ENCODE peak calls at places on chromosomes 5 and 9, in five cellular contexts. Q is pancreas, N is AG10803, J is left ventricle myocardium inferior, I is fibroblast of pulmonary artery. C is an unnamed sample.
A peak's percentile ranks its signal among the peaks of the same experiment; 100 is the strongest.

GRCh38 chr5:132388244-132389050 is 18.9 kb downstream of the SLC22A5 start:
- DNase-seq in Q (no peak), N (peak; percentile 77), J (no peak), I (peak; percentile 43), C (no peak)

GRCh38 chr9:25891534-25891933 is 213.3 kb upstream of the TUSC1 start:
- DNase-seq in Q (no peak), N (peak; percentile 34), J (no peak), I (no peak), C (no peak)

GRCh38 chr5:180553530-180553929 is 37.8 kb downstream of the SCGB3A1 start:
- DNase-seq in Q (no peak), N (no peak), J (no peak), I (no peak), C (no peak)

GRCh38 chr5:25334288-25334790 is 689.6 kb upstream of the CDH10 start:
- DNase-seq in Q (no peak), N (no peak), J (no peak), I (no peak), C (no peak)

GRCh38 chr5:174636081-174636480 is 88.3 kb upstream of the MSX2 start:
- DNase-seq in Q (no peak), N (no peak), J (no peak), I (no peak), C (no peak)

GRCh38 chr9:131702911-131703310 is 37.0 kb downstream of the RAPGEF1 start:
- DNase-seq in Q (no peak), N (no peak), J (no peak), I (no peak), C (peak; percentile 58)

GRCh38 chr5:151082976-151083651 is 2.3 kb upstream of the TNIP1 start:
- DNase-seq in Q (no peak), N (no peak), J (no peak), I (no peak), C (peak; percentile 97)

GRCh38 chr5:179836225-179837019 is 15.7 kb downstream of the SQSTM1 start:
- DNase-seq in Q (no peak), N (no peak), J (no peak), I (no peak), C (no peak)

GRCh38 chr5:135944967-135945560 is 9.7 kb downstream of the LECT2 start:
- DNase-seq in Q (no peak), N (peak; percentile 89), J (no peak), I (peak; percentile 93), C (peak; percentile 86)

GRCh38 chr5:43065384-43066230 is 25.5 kb upstream of the ANXA2R start:
- DNase-seq in Q (peak; percentile 56), N (peak; percentile 82), J (peak; percentile 61), I (peak; percentile 80), C (peak; percentile 74)

GRCh38 chr5:59097116-59097515 is 514.2 kb downstream of the RAB3C start:
- DNase-seq in Q (no peak), N (peak; percentile 38), J (no peak), I (peak; percentile 51), C (no peak)

GRCh38 chr5:133122711-133123110 is 70.9 kb downstream of the HSPA4 start:
- DNase-seq in Q (no peak), N (no peak), J (no peak), I (no peak), C (no peak)

GRCh38 chr9:127179633-127180401 is 57.4 kb upstream of the ANGPTL2 start:
- DNase-seq in Q (no peak), N (no peak), J (no peak), I (no peak), C (no peak)

GRCh38 chr5:89228355-89228754 is 345.4 kb upstream of the MEF2C start:
- DNase-seq in Q (no peak), N (no peak), J (no peak), I (no peak), C (no peak)

GRCh38 chr5:1667648-1668140 is 131.9 kb downstream of the MRPL36 start:
- DNase-seq in Q (no peak), N (no peak), J (no peak), I (no peak), C (no peak)

GRCh38 chr5:108345541-108346171 is 36.2 kb downstream of the FBXL17 start:
- DNase-seq in Q (no peak), N (peak; percentile 61), J (no peak), I (peak; percentile 76), C (peak; percentile 63)

GRCh38 chr5:10892135-10892910 is 131.3 kb upstream of the DAP start:
- DNase-seq in Q (no peak), N (peak; percentile 33), J (no peak), I (no peak), C (peak; percentile 4)

GRCh38 chr5:125455041-125455440 is 708.6 kb upstream of the ZNF608 start:
- DNase-seq in Q (no peak), N (no peak), J (no peak), I (peak; percentile 38), C (no peak)

GRCh38 chr5:158287643-158288228 is 428.8 kb upstream of the CLINT1 start:
- DNase-seq in Q (no peak), N (peak; percentile 52), J (no peak), I (peak; percentile 38), C (peak; percentile 80)

GRCh38 chr9:77961541-77961940 is 70.1 kb downstream of the GNAQ start:
- DNase-seq in Q (no peak), N (peak; percentile 58), J (no peak), I (peak; percentile 51), C (no peak)

GRCh38 chr5:144144956-144145751 is 25.3 kb downstream of the YIPF5 start:
- DNase-seq in Q (no peak), N (no peak), J (no peak), I (peak; percentile 67), C (peak; percentile 89)

GRCh38 chr9:93594041-93594756 is 17.8 kb downstream of the PHF2 start:
- DNase-seq in Q (no peak), N (no peak), J (no peak), I (no peak), C (peak; percentile 36)

GRCh38 chr5:76351577-76351976 is 51.5 kb upstream of the IQGAP2 start:
- DNase-seq in Q (no peak), N (no peak), J (no peak), I (no peak), C (no peak)

GRCh38 chr9:124776613-124776951 is 351 bp upstream of the OLFML2A start:
- DNase-seq in Q (no peak), N (no peak), J (no peak), I (no peak), C (no peak)

GRCh38 chr5:148740966-148741742 is 85.3 kb upstream of the ADRB2 start:
- DNase-seq in Q (no peak), N (peak; percentile 80), J (no peak), I (peak; percentile 85), C (peak; percentile 77)

GRCh38 chr5:143259254-143259605 is 144.3 kb downstream of the NR3C1 start:
- DNase-seq in Q (no peak), N (no peak), J (no peak), I (no peak), C (no peak)

GRCh38 chr5:74630387-74631087 is 10.0 kb downstream of the ENC1 start:
- DNase-seq in Q (no peak), N (peak; percentile 75), J (no peak), I (peak; percentile 91), C (peak; percentile 97)

GRCh38 chr5:144284931-144285330 is 114.3 kb downstream of the KCTD16 start:
- DNase-seq in Q (no peak), N (peak; percentile 18), J (no peak), I (peak; percentile 40), C (no peak)

DNA sequence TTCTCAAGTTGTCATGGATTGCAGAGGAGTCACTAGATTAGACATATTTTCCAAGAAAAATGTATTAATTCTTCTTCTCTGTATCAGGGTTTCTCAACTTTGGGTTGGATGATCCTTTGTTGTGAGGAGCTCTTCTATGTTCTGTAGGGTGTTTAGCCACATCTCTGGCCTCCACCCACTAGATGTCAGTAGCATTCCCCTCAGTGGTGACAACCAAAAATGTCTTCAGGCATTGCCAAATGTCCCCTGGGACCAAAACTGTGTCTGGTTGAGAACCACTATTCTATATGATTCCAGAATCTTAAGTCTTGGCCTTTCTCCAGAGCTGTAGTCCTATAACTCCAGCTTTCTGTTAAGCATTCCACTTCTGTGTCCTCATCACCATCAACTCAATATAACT is 220.9 kb downstream of the KIAA0825 start:
- DNase-seq in Q (no peak), N (no peak), J (no peak), I (no peak), C (no peak)
- TF ChIP-seq CTCF in Q (no peak), N (no peak), J (no peak), I (no peak), C (no peak)

GRCh38 chr9:107425110-107426025 is 64.2 kb downstream of the KLF4 start:
- DNase-seq in Q (peak; percentile 78), N (peak; percentile 67), J (peak; percentile 82), I (peak; percentile 76), C (peak; percentile 52)
- H3K4me3 ChIP-seq in Q (peak overlapping the region; percentile 18), N (peak overlapping the region; percentile 29), J (peak overlapping the region; percentile 52), I (peak overlapping the region; percentile 5), C (no peak overlapping the region)

GRCh38 chr5:149903441-149903840 is 41.2 kb downstream of the PDE6A start:
- DNase-seq in Q (no peak), N (no peak), J (no peak), I (no peak), C (no peak)

GRCh38 chr5:149900390-149900789 is 44.2 kb downstream of the PDE6A start:
- DNase-seq in Q (no peak), N (no peak), J (no peak), I (no peak), C (no peak)

GRCh38 chr5:149904293-149904886 is 40.2 kb downstream of the PDE6A start:
- DNase-seq in Q (no peak), N (no peak), J (no peak), I (no peak), C (no peak)

GRCh38 chr5:149901511-149901910 is 43.1 kb downstream of the PDE6A start:
- DNase-seq in Q (no peak), N (no peak), J (no peak), I (no peak), C (no peak)

DNA sequence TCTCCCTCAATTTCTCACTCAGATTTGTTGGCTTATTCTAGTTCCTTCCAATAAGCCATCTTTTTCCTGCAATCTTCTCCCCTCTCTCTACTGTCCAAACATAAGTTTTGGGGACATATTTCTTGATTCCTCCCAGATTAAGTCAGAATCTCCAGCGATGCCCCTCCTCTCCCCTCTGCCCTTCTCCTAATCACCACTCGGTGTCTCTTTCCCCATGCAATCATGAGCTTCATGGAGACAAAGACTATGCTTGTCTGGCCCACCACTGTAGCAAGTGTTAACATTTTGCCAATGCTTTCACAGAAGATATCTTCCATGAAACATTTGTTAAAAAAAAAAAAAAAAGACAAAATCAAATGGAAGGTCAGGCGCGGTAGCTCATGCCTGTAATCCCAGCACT is 42.4 kb downstream of the PDE6A start:
- DNase-seq in Q (no peak), N (no peak), J (no peak), I (no peak), C (no peak)
- TF ChIP-seq CTCF in Q (no peak), N (peak; percentile 17), J (no peak), I (peak; percentile 9), C (no peak)

DNA sequence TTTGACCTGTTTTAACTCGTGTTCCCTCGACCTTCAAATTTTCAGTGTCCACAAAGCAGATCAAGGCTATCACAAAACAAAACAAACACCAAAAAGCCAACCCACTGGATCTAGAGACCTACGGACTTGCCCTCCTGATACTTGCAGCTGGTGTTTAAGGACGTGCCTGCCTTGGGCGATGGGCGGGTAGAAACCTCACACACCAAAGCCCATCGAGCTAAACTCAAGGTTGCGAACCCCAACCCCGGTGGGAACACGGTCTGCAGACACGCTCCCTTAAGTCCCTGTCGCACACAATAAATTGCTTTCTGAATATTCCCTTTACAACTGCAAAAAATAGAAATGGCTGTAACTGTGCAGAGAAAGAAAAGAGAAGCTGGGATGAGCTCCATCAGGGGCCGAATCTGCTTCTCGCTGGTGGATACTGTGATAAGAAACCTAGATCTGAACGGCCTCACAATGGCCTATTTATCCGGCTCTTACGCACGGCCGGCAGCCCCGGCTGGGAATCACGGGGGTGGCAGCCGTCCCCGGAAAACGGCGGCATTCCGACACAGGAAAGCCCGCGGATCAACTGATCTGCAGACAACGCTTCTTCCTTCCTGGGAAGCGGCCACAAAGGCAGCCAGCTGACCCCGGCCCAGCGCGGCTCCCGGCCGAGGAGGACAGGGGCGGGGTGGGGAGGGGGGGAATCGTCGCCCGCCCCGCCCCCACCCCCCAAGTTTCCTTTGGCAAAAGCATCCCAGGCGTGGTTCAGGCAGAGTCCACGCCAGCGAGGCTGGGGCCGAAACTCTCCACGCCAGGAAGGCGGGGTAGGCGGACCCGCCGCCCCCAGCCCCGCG is 247.4 kb upstream of the ANKRD55 start:
- DNase-seq in Q (peak; percentile 61), N (peak; percentile 44), J (peak; percentile 71), I (peak; percentile 77), C (peak; percentile 50)
- H3K4me3 ChIP-seq in Q (peak overlapping the region; percentile 59), N (peak overlapping the region; percentile 69), J (peak overlapping the region; percentile 79), I (peak overlapping the region; percentile 57), C (peak overlapping the region; percentile 56)

C was measured in epithelial cell of esophagus.